ENCODE peak calls at places on chromosomes 12 and 14, in nine cellular contexts. Z is NCI-H510A treated with DMSO at 0.1 percent for 48 hours; W is adipocyte; F is AG04450; K is NT2/D1; Y is activated naive CD8-positive, alpha-beta T cell treated with anti-CD3 and anti-CD28 coated beads, Interleukin-2, amount 50 U/mL, for 16 hours; I is neural crest cell; T is A172; N is activated naive CD4-positive, alpha-beta T cell treated with Interleukin-2 at 50 U/mL for 16 hours. R is an unnamed sample.

GRCh38 chr12:94952325-94952724 is 51.2 kb downstream of the NDUFA12 start:
- DNase-seq in Z (no peak), W (no peak), F (no peak), K (no peak), Y (no peak), I (no peak), T (no peak), N (no peak), R (no peak)

GRCh38 chr14:63203015-63203414 is 1.2 kb upstream of the RHOJ start:
- DNase-seq in Z (no peak), W (no peak), F (no peak), K (no peak), Y (no peak), I (no peak), T (no peak), N (no peak), R (no peak)

GRCh38 chr12:30466093-30466492 is 229.6 kb downstream of the IPO8 start:
- DNase-seq in Z (no peak), W (no peak), F (no peak), K (no peak), Y (no peak), I (no peak), T (no peak), N (no peak), R (no peak)

GRCh38 chr14:95609398-95609990 is 74.6 kb downstream of the GLRX5 start:
- DNase-seq in Z (peak), W (peak), F (no peak), K (peak), Y (no peak), I (peak), T (peak), N (no peak), R (peak)

GRCh38 chr14:50088117-50088515 is 28.3 kb downstream of the VCPKMT start:
- DNase-seq in Z (no peak), W (no peak), F (no peak), K (no peak), Y (no peak), I (no peak), T (no peak), N (no peak), R (no peak)

GRCh38 chr12:54304187-54304810 is 3.5 kb upstream of the NFE2 start:
- DNase-seq in Z (no peak), W (peak), F (no peak), K (no peak), Y (no peak), I (no peak), T (peak), N (no peak), R (no peak)

GRCh38 chr12:26113194-26113654 is 11.6 kb downstream of the BHLHE41 start:
- DNase-seq in Z (peak), W (peak), F (no peak), K (peak), Y (no peak), I (no peak), T (no peak), N (no peak), R (no peak)

GRCh38 chr12:81274619-81275018 is 196.7 kb downstream of the ACSS3 start:
- DNase-seq in Z (no peak), W (no peak), F (no peak), K (no peak), Y (no peak), I (no peak), T (peak), N (no peak), R (no peak)

GRCh38 chr12:54359762-54360351 is 4.4 kb downstream of the GPR84 start:
- DNase-seq in Z (no peak), W (no peak), F (no peak), K (no peak), Y (no peak), I (no peak), T (no peak), N (no peak), R (no peak)

GRCh38 chr12:126601184-126602170 is 1536.2 kb downstream of the AACS start:
- DNase-seq in Z (no peak), W (no peak), F (no peak), K (no peak), Y (no peak), I (no peak), T (no peak), N (no peak), R (no peak)

GRCh38 chr12:65690477-65690876 is 133.8 kb upstream of the HMGA2 start:
- DNase-seq in Z (no peak), W (no peak), F (no peak), K (no peak), Y (no peak), I (no peak), T (no peak), N (no peak), R (no peak)

GRCh38 chr14:103539056-103539825 is 10.2 kb downstream of the TRMT61A start:
- DNase-seq in Z (no peak), W (no peak), F (no peak), K (no peak), Y (no peak), I (no peak), T (no peak), N (no peak), R (no peak)

GRCh38 chr12:74119811-74120362 is 417.7 kb upstream of the ATXN7L3B start:
- DNase-seq in Z (no peak), W (peak), F (no peak), K (no peak), Y (no peak), I (no peak), T (peak), N (no peak), R (no peak)

GRCh38 chr14:79278798-79279644 is 932.3 kb downstream of the DIO2 start:
- DNase-seq in Z (peak), W (peak), F (peak), K (peak), Y (no peak), I (peak), T (peak), N (no peak), R (peak)

GRCh38 chr12:14261096-14261495 is 104.4 kb upstream of the ATF7IP start:
- DNase-seq in Z (no peak), W (no peak), F (no peak), K (no peak), Y (no peak), I (no peak), T (no peak), N (no peak), R (no peak)